ENCODE peak calls at places on chromosome 11, in six cellular contexts. G is stimulated activated effector memory CD8-positive, alpha-beta T cell treated with anti-CD3 and anti-CD28 coated beads, Interleukin-12 subunit alpha, Interleukin-12 subunit beta, amount 100 ng/mL, for 72 hours; T is AG09309; R is M059J; B is AG04450; Q is colonic mucosa. E is an unnamed sample.

GRCh38 chr11:58567889-58568512 is 7.7 kb downstream of the LPXN start:
- DNase-seq in R (peak), T (no peak), B (no peak), Q (peak), G (peak), E (peak)

GRCh38 chr11:47672283-47672730 is 29.9 kb upstream of the MTCH2 start:
- DNase-seq in T (no peak), G (no peak), R (peak), Q (no peak), B (no peak), E (no peak)

GRCh38 chr11:28342704-28343103 is 234.5 kb downstream of the METTL15 start:
- DNase-seq in Q (no peak), B (no peak), R (no peak), G (no peak), T (no peak), E (peak)

GRCh38 chr11:96256604-96257003 is 86.4 kb downstream of the MAML2 start:
- DNase-seq in R (no peak), Q (no peak), T (no peak), B (no peak), G (no peak), E (peak)

GRCh38 chr11:69227271-69227670 is 66.7 kb upstream of the MYEOV start:
- DNase-seq in B (no peak), R (no peak), G (no peak), Q (peak), T (no peak), E (no peak)

GRCh38 chr11:125903753-125904659 is at the start of gene DDX25:
- DNase-seq in B (no peak), T (no peak), R (no peak), Q (no peak), G (no peak), E (no peak)

GRCh38 chr11:104343578-104343977 is 179.6 kb upstream of the PDGFD start:
- DNase-seq in R (no peak), G (no peak), B (no peak), Q (no peak), T (no peak), E (no peak)

GRCh38 chr11:35337919-35338316 is 81.4 kb downstream of the SLC1A2 start:
- DNase-seq in Q (no peak), B (no peak), R (peak), T (no peak), G (no peak), E (peak)

GRCh38 chr11:124277207-124277606 is 21.0 kb downstream of the OR8G5 start:
- DNase-seq in R (no peak), B (no peak), G (no peak), T (no peak), Q (no peak), E (no peak)

GRCh38 chr11:31557991-31558390 is 48.4 kb downstream of the ELP4 start:
- DNase-seq in R (no peak), T (no peak), B (no peak), G (no peak), Q (no peak), E (no peak)

GRCh38 chr11:30046211-30046945 is 29.5 kb upstream of the KCNA4 start:
- DNase-seq in R (peak), B (no peak), T (no peak), G (no peak), Q (no peak), E (no peak)

GRCh38 chr11:66851698-66852465 is 5.0 kb upstream of the LRFN4 start:
- DNase-seq in R (no peak), Q (no peak), T (no peak), G (no peak), B (no peak), E (no peak)

GRCh38 chr11:68583047-68583446 is 101.3 kb upstream of the GAL start:
- DNase-seq in Q (no peak), G (no peak), B (peak), T (peak), R (no peak), E (peak)

GRCh38 chr11:11332141-11332710 is 20.8 kb downstream of the CSNK2A3 start:
- DNase-seq in Q (no peak), R (peak), G (no peak), T (no peak), B (no peak), E (no peak)

GRCh38 chr11:127624455-127624854 is 623.9 kb upstream of the KIRREL3 start:
- DNase-seq in T (no peak), Q (no peak), R (no peak), B (no peak), G (no peak), E (no peak)

GRCh38 chr11:134882141-134882540 is 470.1 kb upstream of the B3GAT1 start:
- DNase-seq in B (no peak), R (no peak), Q (no peak), T (no peak), G (peak), E (no peak)

GRCh38 chr11:126317681-126318641 is 14.1 kb downstream of the DCPS start:
- DNase-seq in T (no peak), R (peak), G (peak), Q (peak), B (no peak), E (peak)

GRCh38 chr11:73622920-73623593 is 23.3 kb upstream of the PLEKHB1 start:
- DNase-seq in B (no peak), G (no peak), Q (no peak), T (no peak), R (no peak), E (no peak)

GRCh38 chr11:123426766-123427165 is 3.3 kb upstream of the GRAMD1B start:
- DNase-seq in Q (no peak), R (no peak), G (no peak), T (no peak), B (no peak), E (no peak)

GRCh38 chr11:79253280-79253679 is 187.6 kb downstream of the TENM4 start:
- DNase-seq in T (no peak), Q (no peak), G (no peak), R (no peak), B (no peak), E (no peak)

GRCh38 chr11:122711831-122712378 is 56.4 kb downstream of the UBASH3B start:
- DNase-seq in G (no peak), R (peak), T (no peak), B (no peak), Q (no peak), E (peak)

GRCh38 chr11:8813658-8814057 is 97.3 kb upstream of the AKIP1 start:
- DNase-seq in Q (peak), B (peak), G (peak), R (peak), T (no peak), E (peak)

GRCh38 chr11:61834278-61835004 is 6.3 kb downstream of the FADS2 start:
- DNase-seq in R (peak), T (no peak), B (no peak), G (peak), Q (peak), E (peak)

E was measured in fibroblast of villous mesenchyme.